ENCODE peak calls at places on chromosomes 13 and 19, in six cellular contexts. P is cardiac fibroblast, H is cardiac muscle cell, O is mucosa of descending colon, N is GM23338, S is fibroblast of lung. T is an unnamed sample.

GRCh38 chr13:23825179-23825578 is 64.0 kb downstream of the MIPEP start:
- DNase-seq in P (no peak), H (no peak), O (no peak), N (no peak), S (no peak), T (no peak)

GRCh38 chr13:34076943-34077703 is 259.2 kb downstream of the RFC3 start:
- DNase-seq in P (peak; percentile 58), H (peak; percentile 10), O (no peak), N (peak; percentile 55), S (peak; percentile 79), T (peak; percentile 73)

GRCh38 chr19:10976200-10976892 is 15.5 kb downstream of the SMARCA4 start:
- DNase-seq in P (no peak), H (no peak), O (no peak), N (no peak), S (no peak), T (no peak)

GRCh38 chr13:76646946-76647345 is 239.3 kb downstream of the KCTD12 start:
- DNase-seq in P (peak; percentile 48), H (no peak), O (no peak), N (no peak), S (no peak), T (peak; percentile 41)

GRCh38 chr19:45558399-45558878 is 26.2 kb downstream of the OPA3 start:
- DNase-seq in P (peak; percentile 52), H (peak; percentile 75), O (peak; percentile 63), N (peak; percentile 93), S (peak; percentile 30), T (no peak)

GRCh38 chr19:17555929-17556813 is 722 bp downstream of the COLGALT1 start:
- DNase-seq in P (peak; percentile 79), H (peak; percentile 44), O (peak; percentile 88), N (peak; percentile 81), S (peak; percentile 45), T (peak; percentile 74)

GRCh38 chr19:4744451-4745170 is 21.0 kb upstream of the DPP9 start:
- DNase-seq in P (peak; percentile 94), H (no peak), O (no peak), N (no peak), S (peak; percentile 94), T (peak; percentile 89)

GRCh38 chr13:20125783-20126165 is 35.1 kb downstream of the GJA3 start:
- DNase-seq in P (no peak), H (no peak), O (no peak), N (no peak), S (no peak), T (no peak)

GRCh38 chr13:40145139-40145538 is 489.7 kb downstream of the COG6 start:
- DNase-seq in P (no peak), H (no peak), O (no peak), N (no peak), S (no peak), T (no peak)

GRCh38 chr19:42270346-42271044 is 1.4 kb downstream of the CIC start:
- DNase-seq in P (peak; percentile 84), H (no peak), O (peak; percentile 83), N (no peak), S (peak; percentile 68), T (peak; percentile 91)

GRCh38 chr13:48334534-48335127 is 31.1 kb downstream of the RB1 start:
- DNase-seq in P (peak; percentile 68), H (peak; percentile 5), O (no peak), N (peak; percentile 45), S (peak; percentile 39), T (peak; percentile 41)

GRCh38 chr13:38564751-38565150 is 122.1 kb upstream of the FREM2 start:
- DNase-seq in P (no peak), H (no peak), O (no peak), N (no peak), S (peak; percentile 1), T (no peak)

GRCh38 chr13:100428966-100429365 is 159.6 kb downstream of the GGACT start:
- DNase-seq in P (no peak), H (no peak), O (no peak), N (no peak), S (peak; percentile 14), T (no peak)

GRCh38 chr13:57633950-57634828 is 2.6 kb downstream of the PCDH17 start:
- DNase-seq in P (no peak), H (no peak), O (no peak), N (peak; percentile 74), S (peak; percentile 45), T (no peak)

GRCh38 chr13:44273991-44274810 is 99.4 kb upstream of the SERP2 start:
- DNase-seq in P (peak; percentile 80), H (no peak), O (no peak), N (no peak), S (no peak), T (peak; percentile 55)

GRCh38 chr19:4140237-4140711 is 13.2 kb upstream of the CREB3L3 start:
- DNase-seq in P (peak; percentile 77), H (peak; percentile 79), O (peak; percentile 68), N (peak; percentile 94), S (peak; percentile 59), T (peak; percentile 69)

GRCh38 chr13:73061478-73062275 is 2.9 kb downstream of the KLF5 start:
- DNase-seq in P (peak; percentile 22), H (no peak), O (no peak), N (peak; percentile 22), S (no peak), T (peak; percentile 13)

GRCh38 chr19:34967551-34967950 is 3.5 kb upstream of the ZNF792 start:
- DNase-seq in P (no peak), H (no peak), O (no peak), N (no peak), S (no peak), T (no peak)

GRCh38 chr19:15379996-15380647 is 535 bp upstream of the AKAP8 start:
- DNase-seq in P (peak; percentile 39), H (peak; percentile 69), O (peak; percentile 83), N (peak; percentile 84), S (peak; percentile 46), T (peak; percentile 37)

GRCh38 chr19:27676334-27676733 is 1536.6 kb downstream of the UQCRFS1 start:
- DNase-seq in P (no peak), H (no peak), O (no peak), N (no peak), S (no peak), T (no peak)

GRCh38 chr19:43809762-43810696 is 7.8 kb upstream of the LYPD5 start:
- DNase-seq in P (peak; percentile 83), H (peak; percentile 61), O (no peak), N (peak; percentile 81), S (peak; percentile 61), T (peak; percentile 67)
- TF ChIP-seq CTCF in P (peak; percentile 62), H (peak; percentile 57), O (peak; percentile 34), N (peak; percentile 67), S (peak; percentile 39), T (peak; percentile 67)

GRCh38 chr19:12783226-12783848 is 7.9 kb upstream of the JUNB start:
- DNase-seq in P (no peak), H (no peak), O (no peak), N (peak; percentile 64), S (no peak), T (no peak)
- H3K4me3 ChIP-seq in P (peak overlapping the region; percentile 43), H (peak overlapping the region; percentile 39), O (no peak overlapping the region), N (peak overlapping the region; percentile 68), S (no peak overlapping the region), T (peak overlapping the region; percentile 63)

GRCh38 chr13:94799330-94799729 is 87.0 kb upstream of the SOX21 start:
- DNase-seq in P (no peak), H (no peak), O (no peak), N (no peak), S (no peak), T (no peak)

GRCh38 chr13:94798738-94799137 is 86.4 kb upstream of the SOX21 start:
- DNase-seq in P (no peak), H (no peak), O (no peak), N (no peak), S (peak; percentile 18), T (no peak)

GRCh38 chr13:94795292-94795691 is 82.9 kb upstream of the SOX21 start:
- DNase-seq in P (no peak), H (no peak), O (no peak), N (no peak), S (no peak), T (no peak)

DNA sequence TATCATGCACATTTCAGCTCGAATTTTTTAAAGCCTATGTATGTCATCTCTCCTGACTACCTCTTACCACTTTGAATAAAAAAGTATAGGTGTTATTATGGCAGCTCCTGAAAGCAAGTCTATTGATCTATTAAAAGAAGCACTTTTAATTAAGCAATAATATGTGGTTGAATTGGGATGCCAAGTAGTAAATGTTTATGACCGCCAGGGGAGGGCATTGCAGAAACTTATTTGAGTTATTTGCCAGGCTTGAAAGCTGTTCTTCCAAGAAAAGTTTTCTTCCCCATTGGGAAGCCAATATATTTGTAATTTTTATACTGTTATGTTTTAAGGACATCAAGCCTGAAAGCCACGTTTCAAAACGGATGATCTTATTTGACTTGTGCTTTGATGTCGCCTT is 88.1 kb upstream of the SOX21 start:
- DNase-seq in P (no peak), H (no peak), O (no peak), N (no peak), S (no peak), T (no peak)
- TF ChIP-seq CTCF in P (no peak), H (no peak), O (no peak), N (peak; percentile 20), S (no peak), T (no peak)

GRCh38 chr19:53849237-53849676 is 18.4 kb upstream of the MYADM start:
- DNase-seq in P (peak; percentile 77), H (no peak), O (peak; percentile 0), N (no peak), S (peak; percentile 73), T (peak; percentile 92)
- H3K4me3 ChIP-seq in P (no peak overlapping the region), H (no peak overlapping the region), O (no peak overlapping the region), N (no peak overlapping the region), S (no peak overlapping the region), T (peak overlapping the region; percentile 17)

GRCh38 chr19:16446108-16447014 is 25.4 kb downstream of the EPS15L1 start:
- DNase-seq in P (no peak), H (no peak), O (no peak), N (no peak), S (no peak), T (no peak)

GRCh38 chr19:16444273-16444597 is 27.5 kb downstream of the EPS15L1 start:
- DNase-seq in P (no peak), H (no peak), O (no peak), N (no peak), S (no peak), T (no peak)

GRCh38 chr19:16442386-16443276 is 29.1 kb downstream of the EPS15L1 start:
- DNase-seq in P (no peak), H (peak; percentile 40), O (peak; percentile 86), N (no peak), S (no peak), T (no peak)

GRCh38 chr19:16445238-16446107 is 26.3 kb downstream of the EPS15L1 start:
- DNase-seq in P (peak; percentile 71), H (no peak), O (no peak), N (no peak), S (peak; percentile 61), T (peak; percentile 35)

GRCh38 chr19:16441661-16442071 is 30.1 kb downstream of the EPS15L1 start:
- DNase-seq in P (no peak), H (peak; percentile 65), O (no peak), N (peak; percentile 80), S (no peak), T (no peak)
- TF ChIP-seq CTCF in P (peak; percentile 49), H (peak; percentile 45), O (no peak), N (peak; percentile 81), S (peak; percentile 12), T (peak; percentile 32)

DNA sequence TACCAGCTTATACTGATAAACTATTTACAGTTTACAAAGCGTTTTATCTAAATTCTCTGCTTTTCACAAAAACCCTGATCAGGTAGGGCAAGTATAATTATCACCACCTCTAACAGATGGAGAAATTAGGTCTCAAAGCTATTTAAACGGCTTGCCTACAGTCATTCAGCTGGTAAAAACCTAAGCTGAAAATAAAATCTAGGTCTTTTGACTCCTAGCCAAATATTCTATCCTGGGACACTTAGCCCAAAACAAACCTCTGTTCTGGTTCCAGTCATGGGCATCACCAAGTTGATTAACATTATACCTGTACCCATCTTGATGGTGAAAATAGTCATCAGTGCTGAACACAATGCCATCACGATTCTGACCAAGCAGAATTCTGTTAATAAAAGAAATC is 11.4 kb downstream of the N4BP2L2 start:
- DNase-seq in P (no peak), H (no peak), O (no peak), N (no peak), S (no peak), T (no peak)
- H3K4me3 ChIP-seq in P (no peak overlapping the region), H (no peak overlapping the region), O (no peak overlapping the region), N (no peak overlapping the region), S (no peak overlapping the region), T (no peak overlapping the region)

T was measured in AG10803.